ENCODE peak calls at places on chromosomes 13 and 19, in nine cellular contexts. D is cardiac muscle cell; J is heart left ventricle; Q is CD8-positive, alpha-beta T cell; O is adrenal gland; H is transverse colon; K is heart right ventricle; E is right lobe of liver; M is lower lobe of right lung. Z is an unnamed sample.

GRCh38 chr13:33272531-33273124 is 12.9 kb downstream of the STARD13 start:
- DNase-seq in J (no peak), K (no peak), Q (no peak), M (no peak), D (no peak), H (peak; percentile 51), O (no peak), E (no peak), Z (no peak)

GRCh38 chr13:102017248-102017647 is 384.6 kb downstream of the FGF14 start:
- DNase-seq in Q (no peak), O (no peak), K (no peak), E (no peak), J (no peak), M (no peak), H (no peak), D (no peak), Z (no peak)

GRCh38 chr19:4873930-4874329 is 6.5 kb upstream of the PLIN3 start:
- DNase-seq in K (no peak), O (no peak), E (no peak), Q (no peak), M (no peak), D (no peak), J (no peak), H (no peak), Z (no peak)

GRCh38 chr13:23462815-23463559 is 29.5 kb upstream of the SACS start:
- DNase-seq in D (no peak), K (no peak), J (no peak), M (no peak), H (no peak), O (no peak), Q (no peak), E (no peak), Z (no peak)

GRCh38 chr19:10604460-10604980 is 17.4 kb upstream of the AP1M2 start:
- DNase-seq in O (no peak), Q (no peak), D (no peak), K (peak; percentile 33), H (peak; percentile 15), M (peak; percentile 65), J (peak; percentile 59), E (no peak), Z (no peak)

GRCh38 chr13:22161871-22162270 is 491.0 kb downstream of the FGF9 start:
- DNase-seq in H (no peak), J (no peak), K (no peak), M (no peak), D (no peak), E (no peak), Q (no peak), O (no peak), Z (no peak)

GRCh38 chr19:47450478-47450877 is 21.2 kb downstream of the SLC8A2 start:
- DNase-seq in K (no peak), M (no peak), H (no peak), O (no peak), E (no peak), D (no peak), J (no peak), Q (no peak), Z (no peak)

GRCh38 chr13:50375792-50376191 is 360.5 kb downstream of the KCNRG start:
- DNase-seq in E (no peak), O (no peak), K (no peak), D (peak; percentile 44), J (no peak), H (no peak), Q (no peak), M (no peak), Z (no peak)

GRCh38 chr13:99256709-99257108 is 1.5 kb downstream of the GPR18 start:
- DNase-seq in J (no peak), H (no peak), E (no peak), D (peak; percentile 61), K (no peak), Q (no peak), M (no peak), O (no peak), Z (no peak)

GRCh38 chr19:38409631-38410133 is 6.8 kb downstream of the FAM98C start:
- DNase-seq in H (no peak), D (peak; percentile 79), O (peak; percentile 48), J (peak; percentile 60), K (peak; percentile 50), M (no peak), Q (no peak), E (no peak), Z (peak; percentile 27)

GRCh38 chr13:90365130-90365529 is 982.4 kb upstream of the MIR17HG start:
- DNase-seq in Q (no peak), K (no peak), E (no peak), D (peak; percentile 62), H (no peak), O (peak; percentile 16), M (no peak), J (no peak), Z (no peak)

GRCh38 chr19:31445406-31445805 is 96.2 kb upstream of the TSHZ3 start:
- DNase-seq in O (no peak), E (no peak), K (no peak), M (no peak), J (no peak), H (no peak), D (no peak), Q (no peak), Z (no peak)

GRCh38 chr13:53032849-53033248 is 4.2 kb downstream of the OLFM4 start:
- DNase-seq in D (no peak), M (no peak), J (no peak), Q (no peak), K (no peak), H (no peak), O (no peak), E (no peak), Z (no peak)

GRCh38 chr13:80400164-80400767 is 59.3 kb upstream of the SPRY2 start:
- DNase-seq in D (no peak), M (no peak), Q (no peak), E (no peak), K (no peak), O (no peak), J (no peak), H (no peak), Z (no peak)

GRCh38 chr13:24625870-24626419 is 54.3 kb upstream of the ATP12A start:
- DNase-seq in J (no peak), E (no peak), M (no peak), D (no peak), Q (no peak), K (no peak), O (no peak), H (no peak), Z (no peak)

GRCh38 chr13:24625324-24625723 is 54.9 kb upstream of the ATP12A start:
- DNase-seq in M (no peak), E (no peak), Q (no peak), K (no peak), D (peak; percentile 44), O (no peak), H (no peak), J (no peak), Z (no peak)

GRCh38 chr13:24627864-24628418 is 52.3 kb upstream of the ATP12A start:
- DNase-seq in Q (no peak), M (no peak), E (no peak), O (no peak), J (no peak), K (no peak), H (no peak), D (no peak), Z (no peak)

GRCh38 chr13:24626449-24626848 is 53.8 kb upstream of the ATP12A start:
- DNase-seq in M (no peak), K (no peak), O (no peak), E (no peak), J (no peak), Q (no peak), H (no peak), D (no peak), Z (no peak)

GRCh38 chr13:24627090-24627714 is 53.0 kb upstream of the ATP12A start:
- DNase-seq in Q (no peak), H (no peak), M (no peak), E (no peak), O (peak; percentile 13), D (peak; percentile 22), K (no peak), J (no peak), Z (no peak)
- TF ChIP-seq CTCF in Q (no peak), H (peak; percentile 77), M (peak; percentile 38), E (peak; percentile 34), O (peak; percentile 28), D (peak; percentile 64), K (peak; percentile 39), J (peak; percentile 35), Z (peak; percentile 14)

DNA sequence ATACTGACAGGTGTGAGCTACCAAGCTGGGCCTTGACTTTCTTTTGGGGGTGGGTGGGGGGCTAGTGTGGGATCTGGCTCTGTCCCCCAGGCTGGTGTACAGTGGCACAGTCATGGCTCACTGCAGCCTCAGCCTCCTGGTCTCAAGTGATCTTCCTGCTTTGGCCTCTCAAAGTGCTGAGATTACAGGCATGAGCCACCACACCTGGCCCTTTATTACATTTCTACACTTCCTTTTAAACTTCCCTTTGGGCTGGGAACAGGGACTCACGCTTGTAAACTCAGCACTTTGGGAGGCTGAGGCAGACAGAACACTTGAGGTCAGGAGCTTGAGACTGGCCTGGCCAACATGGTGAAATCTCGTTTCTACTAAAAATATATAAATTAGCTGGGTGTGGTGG is 12.0 kb downstream of the FTL start:
- DNase-seq in J (no peak), E (no peak), H (no peak), D (no peak), Q (no peak), K (no peak), O (no peak), M (no peak), Z (no peak)
- H3K4me1 ChIP-seq in J (no peaks in the 10 kb centered on the region), E (no peaks in the 10 kb centered on the region), H (peaks cover 4% of the 10 kb centered on the region), D (peaks cover 2% of the 10 kb centered on the region), Q (no peaks in the 10 kb centered on the region), K (peaks cover 9% of the 10 kb centered on the region), O (peaks cover 18% of the 10 kb centered on the region), M (peaks cover 6% of the 10 kb centered on the region), Z (no peaks in the 10 kb centered on the region)

GRCh38 chr13:70960841-70961443 is 852.7 kb upstream of the KLHL1 start:
- DNase-seq in O (peak; percentile 15), D (peak; percentile 50), J (no peak), Q (no peak), H (no peak), E (no peak), K (no peak), M (no peak), Z (no peak)
- TF ChIP-seq CTCF in O (peak; percentile 41), D (peak; percentile 67), J (peak; percentile 64), Q (no peak), H (peak; percentile 25), E (peak; percentile 59), K (peak; percentile 67), M (peak; percentile 49), Z (peak; percentile 43)

GRCh38 chr19:1851581-1852293 is 3.5 kb upstream of the REXO1 start:
- DNase-seq in K (no peak), J (no peak), D (no peak), M (no peak), E (peak; percentile 57), Q (peak; percentile 87), O (no peak), H (no peak), Z (peak; percentile 78)

GRCh38 chr19:1854032-1854541 is 5.8 kb upstream of the REXO1 start:
- DNase-seq in M (peak; percentile 53), H (no peak), O (no peak), J (no peak), Q (no peak), K (no peak), D (no peak), E (no peak), Z (no peak)

GRCh38 chr19:1852294-1852646 is 4.0 kb upstream of the REXO1 start:
- DNase-seq in Q (no peak), K (no peak), H (no peak), O (no peak), J (no peak), M (no peak), E (no peak), D (no peak), Z (no peak)

GRCh38 chr19:1853295-1854031 is 5.2 kb upstream of the REXO1 start:
- DNase-seq in J (peak; percentile 78), E (peak; percentile 90), H (peak; percentile 94), O (peak; percentile 92), M (peak; percentile 90), D (peak; percentile 82), K (peak; percentile 83), Q (peak; percentile 75), Z (peak; percentile 85)

GRCh38 chr19:1852729-1853128 is 4.4 kb upstream of the REXO1 start:
- DNase-seq in D (no peak), K (no peak), H (no peak), Q (no peak), M (no peak), O (no peak), E (peak; percentile 54), J (no peak), Z (no peak)
- H3K4me1 ChIP-seq in D (peaks cover 38% of the 10 kb centered on the region), K (peaks cover 44% of the 10 kb centered on the region), H (peaks cover 34% of the 10 kb centered on the region), Q (peaks cover 69% of the 10 kb centered on the region), M (peaks cover 57% of the 10 kb centered on the region), O (peaks cover 55% of the 10 kb centered on the region), E (no peaks in the 10 kb centered on the region), J (peaks cover 7% of the 10 kb centered on the region), Z (peaks cover 28% of the 10 kb centered on the region)

Z was measured in left lung.